ENCODE peak calls at places on chromosomes 4 and X, in nine cellular contexts. One of them, this sample, is unnamed.

GRCh38 chr4:139810710-139811109 is 145.1 kb downstream of the MGST2 start:
- DNase-seq in putamen: no peak
- DNase-seq in hypothalamus: no peak
- DNase-seq in cardiac muscle cell: no peak
- DNase-seq in central memory CD8-positive, alpha-beta T cell: no peak
- DNase-seq in amniotic epithelial cell: peak
- DNase-seq in NCI-H187: no peak
- DNase-seq in caudate nucleus: no peak
- DNase-seq in mucosa of gallbladder: no peak
- DNase-seq in this sample: no peak

GRCh38 chr4:102678695-102679335 is 82.0 kb downstream of the MANBA start:
- DNase-seq in hypothalamus: no peak
- DNase-seq in cardiac muscle cell: no peak
- DNase-seq in mucosa of gallbladder: no peak
- DNase-seq in putamen: no peak
- DNase-seq in caudate nucleus: no peak
- DNase-seq in NCI-H187: no peak
- DNase-seq in amniotic epithelial cell: no peak
- DNase-seq in central memory CD8-positive, alpha-beta T cell: no peak
- DNase-seq in this sample: no peak

GRCh38 chr4:6338175-6338950 is 68.7 kb downstream of the WFS1 start:
- DNase-seq in cardiac muscle cell: no peak
- DNase-seq in amniotic epithelial cell: no peak
- DNase-seq in mucosa of gallbladder: no peak
- DNase-seq in caudate nucleus: no peak
- DNase-seq in hypothalamus: no peak
- DNase-seq in central memory CD8-positive, alpha-beta T cell: no peak
- DNase-seq in putamen: no peak
- DNase-seq in NCI-H187: no peak
- DNase-seq in this sample: no peak

GRCh38 chr4:70908993-70909556 is 6.9 kb downstream of the MOB1B start:
- DNase-seq in putamen: no peak
- DNase-seq in hypothalamus: no peak
- DNase-seq in mucosa of gallbladder: no peak
- DNase-seq in NCI-H187: no peak
- DNase-seq in cardiac muscle cell: no peak
- DNase-seq in central memory CD8-positive, alpha-beta T cell: no peak
- DNase-seq in caudate nucleus: no peak
- DNase-seq in amniotic epithelial cell: no peak
- DNase-seq in this sample: no peak

GRCh38 chr4:30716158-30716557 is 4.0 kb upstream of the PCDH7 start:
- DNase-seq in hypothalamus: no peak
- DNase-seq in NCI-H187: no peak
- DNase-seq in central memory CD8-positive, alpha-beta T cell: no peak
- DNase-seq in mucosa of gallbladder: no peak
- DNase-seq in amniotic epithelial cell: peak
- DNase-seq in putamen: no peak
- DNase-seq in caudate nucleus: no peak
- DNase-seq in cardiac muscle cell: peak
- DNase-seq in this sample: no peak

GRCh38 chr4:77669911-77670590 is 64.4 kb downstream of the CXCL13 start:
- DNase-seq in NCI-H187: peak
- DNase-seq in caudate nucleus: no peak
- DNase-seq in cardiac muscle cell: peak
- DNase-seq in hypothalamus: no peak
- DNase-seq in amniotic epithelial cell: no peak
- DNase-seq in central memory CD8-positive, alpha-beta T cell: no peak
- DNase-seq in putamen: no peak
- DNase-seq in mucosa of gallbladder: no peak
- DNase-seq in this sample: peak

GRCh38 chr4:150938873-150939499 is 76.1 kb downstream of the LRBA start:
- DNase-seq in hypothalamus: no peak
- DNase-seq in central memory CD8-positive, alpha-beta T cell: no peak
- DNase-seq in NCI-H187: no peak
- DNase-seq in amniotic epithelial cell: no peak
- DNase-seq in caudate nucleus: no peak
- DNase-seq in putamen: no peak
- DNase-seq in cardiac muscle cell: no peak
- DNase-seq in mucosa of gallbladder: no peak
- DNase-seq in this sample: no peak

GRCh38 chrX:114959729-114960128 is 57.7 kb downstream of the IL13RA2 start:
- DNase-seq in mucosa of gallbladder: no peak
- DNase-seq in amniotic epithelial cell: peak
- DNase-seq in central memory CD8-positive, alpha-beta T cell: no peak
- DNase-seq in NCI-H187: no peak
- DNase-seq in caudate nucleus: no peak
- DNase-seq in cardiac muscle cell: peak
- DNase-seq in hypothalamus: no peak
- DNase-seq in putamen: no peak
- DNase-seq in this sample: no peak

GRCh38 chr4:7867191-7867590 is 72.5 kb downstream of the AFAP1 start:
- DNase-seq in cardiac muscle cell: no peak
- DNase-seq in amniotic epithelial cell: no peak
- DNase-seq in caudate nucleus: no peak
- DNase-seq in central memory CD8-positive, alpha-beta T cell: no peak
- DNase-seq in NCI-H187: no peak
- DNase-seq in putamen: no peak
- DNase-seq in mucosa of gallbladder: no peak
- DNase-seq in hypothalamus: no peak
- DNase-seq in this sample: no peak

This sample was measured in prostate gland.